ENCODE peak calls at places on chromosome 21, in nine cellular contexts. K is CD4-positive, CD25-positive, alpha-beta regulatory T cell; M is aorta; H is mammary epithelial cell; X is right cardiac atrium; Z is adrenal gland; R is IMR-90; P is caudate nucleus; S is psoas muscle. J is an unnamed sample.

GRCh38 chr21:43775190-43775589 is 918 bp downstream of the CSTB start:
- DNase-seq in K (no peak), M (no peak), H (no peak), X (no peak), Z (no peak), R (no peak), P (no peak), S (peak), J (no peak)

GRCh38 chr21:44823179-44823654 is 5.4 kb upstream of the SUMO3 start:
- DNase-seq in K (no peak), M (no peak), H (no peak), X (no peak), Z (no peak), R (no peak), P (no peak), S (no peak), J (no peak)

GRCh38 chr21:16241021-16241420 is 511.2 kb downstream of the USP25 start:
- DNase-seq in K (no peak), M (no peak), H (no peak), X (no peak), Z (no peak), R (no peak), P (no peak), S (no peak), J (no peak)

GRCh38 chr21:44919913-44920693 is 596 bp downstream of the ITGB2 start:
- DNase-seq in K (no peak), M (peak), H (no peak), X (no peak), Z (no peak), R (no peak), P (no peak), S (peak), J (no peak)

GRCh38 chr21:40421121-40421520 is 425.8 kb downstream of the DSCAM start:
- DNase-seq in K (no peak), M (no peak), H (peak), X (no peak), Z (no peak), R (no peak), P (no peak), S (no peak), J (no peak)

GRCh38 chr21:16330340-16331319 is 600.8 kb downstream of the USP25 start:
- DNase-seq in K (no peak), M (no peak), H (peak), X (no peak), Z (peak), R (peak), P (peak), S (no peak), J (no peak)

GRCh38 chr21:44758141-44758561 is 43.5 kb downstream of the UBE2G2 start:
- DNase-seq in K (no peak), M (no peak), H (no peak), X (no peak), Z (no peak), R (no peak), P (no peak), S (no peak), J (no peak)

GRCh38 chr21:43734830-43735229 is 15.9 kb downstream of the PDXK start:
- DNase-seq in K (no peak), M (peak), H (no peak), X (no peak), Z (no peak), R (peak), P (no peak), S (no peak), J (peak)

GRCh38 chr21:44593598-44594405 is 1.5 kb upstream of the KRTAP10-6 start:
- DNase-seq in K (no peak), M (no peak), H (no peak), X (no peak), Z (no peak), R (peak), P (no peak), S (no peak), J (no peak)

GRCh38 chr21:22516230-22516629 is 1518.0 kb downstream of the NCAM2 start:
- DNase-seq in K (no peak), M (no peak), H (no peak), X (no peak), Z (no peak), R (no peak), P (no peak), S (no peak), J (no peak)

GRCh38 chr21:40759061-40759460 is 87.9 kb downstream of the DSCAM start:
- DNase-seq in K (no peak), M (no peak), H (no peak), X (no peak), Z (no peak), R (no peak), P (no peak), S (no peak), J (no peak)

GRCh38 chr21:45551316-45551715 is 9.1 kb upstream of the SLC19A1 start:
- DNase-seq in K (no peak), M (peak), H (peak), X (no peak), Z (no peak), R (peak), P (no peak), S (peak), J (no peak)

GRCh38 chr21:24910591-24910990 is 696.7 kb downstream of the MRPL39 start:
- DNase-seq in K (no peak), M (no peak), H (no peak), X (no peak), Z (no peak), R (no peak), P (no peak), S (no peak), J (no peak)

GRCh38 chr21:45258476-45258875 is 29.2 kb downstream of the POFUT2 start:
- DNase-seq in K (no peak), M (no peak), H (no peak), X (peak), Z (no peak), R (no peak), P (no peak), S (peak), J (no peak)

GRCh38 chr21:17598437-17598836 is 14.3 kb downstream of the BTG3 start:
- DNase-seq in K (no peak), M (no peak), H (no peak), X (no peak), Z (no peak), R (no peak), P (no peak), S (no peak), J (no peak)

GRCh38 chr21:37658994-37659458 is 257.2 kb downstream of the KCNJ6 start:
- DNase-seq in K (no peak), M (no peak), H (peak), X (no peak), Z (no peak), R (peak), P (no peak), S (no peak), J (peak)

GRCh38 chr21:43734131-43734634 is 15.3 kb downstream of the PDXK start:
- DNase-seq in K (no peak), M (peak), H (no peak), X (no peak), Z (no peak), R (no peak), P (no peak), S (no peak), J (no peak)

GRCh38 chr21:45537746-45538291 is 4.4 kb downstream of the SLC19A1 start:
- DNase-seq in K (no peak), M (peak), H (no peak), X (peak), Z (peak), R (no peak), P (no peak), S (peak), J (peak)

GRCh38 chr21:29235714-29236197 is 63.0 kb upstream of the BACH1 start:
- DNase-seq in K (no peak), M (no peak), H (no peak), X (no peak), Z (no peak), R (no peak), P (no peak), S (no peak), J (no peak)

GRCh38 chr21:31482460-31482859 is 138.4 kb upstream of the TIAM1 start:
- DNase-seq in K (no peak), M (no peak), H (no peak), X (no peak), Z (no peak), R (no peak), P (no peak), S (no peak), J (no peak)

GRCh38 chr21:28518620-28519019 is 474.1 kb downstream of the LTN1 start:
- DNase-seq in K (no peak), M (no peak), H (no peak), X (no peak), Z (no peak), R (peak), P (no peak), S (no peak), J (no peak)

GRCh38 chr21:45145146-45145545 is 70.8 kb downstream of the ADARB1 start:
- DNase-seq in K (no peak), M (no peak), H (no peak), X (no peak), Z (no peak), R (no peak), P (no peak), S (no peak), J (no peak)

GRCh38 chr21:45447821-45448220 is 42.9 kb downstream of the COL18A1 start:
- DNase-seq in K (no peak), M (no peak), H (peak), X (no peak), Z (no peak), R (no peak), P (no peak), S (no peak), J (no peak)

GRCh38 chr21:15221799-15222386 is 157.1 kb upstream of the NRIP1 start:
- DNase-seq in K (no peak), M (peak), H (peak), X (peak), Z (no peak), R (peak), P (no peak), S (peak), J (no peak)
- H3K27ac ChIP-seq in K (no peak), M (no peak), H (peak), X (no peak), Z (peak), R (no peak), P (no peak), S (peak), J (no peak)

GRCh38 chr21:14916676-14917141 is 148.1 kb downstream of the NRIP1 start:
- DNase-seq in K (no peak), M (no peak), H (no peak), X (no peak), Z (no peak), R (peak), P (no peak), S (no peak), J (no peak)
- H3K27ac ChIP-seq in K (no peak), M (no peak), H (no peak), X (no peak), Z (no peak), R (peak), P (peak), S (no peak), J (no peak)

DNA sequence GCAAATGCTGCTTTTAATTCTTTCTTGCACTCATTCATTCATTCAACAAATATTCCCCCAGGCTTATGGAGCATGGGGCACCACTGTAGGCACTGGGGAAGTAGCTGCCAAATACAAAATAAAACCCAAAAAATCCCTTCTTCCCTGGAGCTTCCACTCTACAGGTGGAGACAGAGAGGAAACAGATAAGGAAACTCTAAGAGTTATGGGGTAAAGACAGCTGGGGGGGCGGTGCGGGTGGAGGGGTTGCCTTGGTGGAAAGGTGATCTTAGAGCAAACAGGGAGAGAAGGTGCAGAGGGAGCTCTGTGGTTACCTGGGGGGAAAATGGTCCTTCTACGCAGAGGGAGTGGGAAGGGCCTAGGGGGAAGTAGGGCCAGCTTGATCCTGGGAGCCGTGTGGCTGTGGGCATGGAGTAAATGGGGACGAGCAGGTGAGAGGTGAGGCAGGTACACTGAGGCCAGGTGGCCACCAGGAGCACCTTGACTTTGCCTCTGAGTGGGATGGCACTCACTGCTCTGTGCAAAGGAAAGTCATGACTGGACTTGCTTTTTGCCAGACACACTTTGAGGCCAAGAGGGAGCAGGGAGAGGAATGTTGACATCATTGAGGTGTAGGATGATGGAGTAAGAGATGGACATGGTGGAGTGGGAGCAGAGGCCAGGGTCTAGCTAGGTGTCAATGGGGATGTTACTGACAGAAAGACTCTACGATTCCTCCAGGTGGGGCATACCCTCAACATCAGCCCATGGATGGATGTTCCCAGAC is 152.0 kb downstream of the ETS2 start:
- DNase-seq in K (no peak), M (no peak), H (peak), X (no peak), Z (no peak), R (no peak), P (no peak), S (no peak), J (no peak)
- H3K27ac ChIP-seq in K (no peak), M (no peak), H (no peak), X (no peak), Z (peak), R (peak), P (no peak), S (no peak), J (peak)

GRCh38 chr21:35565204-35565611 is 495.1 kb downstream of the SETD4 start:
- DNase-seq in K (no peak), M (peak), H (peak), X (peak), Z (peak), R (peak), P (no peak), S (peak), J (no peak)
- H3K27ac ChIP-seq in K (no peak), M (no peak), H (no peak), X (no peak), Z (peak), R (peak), P (no peak), S (no peak), J (no peak)

DNA sequence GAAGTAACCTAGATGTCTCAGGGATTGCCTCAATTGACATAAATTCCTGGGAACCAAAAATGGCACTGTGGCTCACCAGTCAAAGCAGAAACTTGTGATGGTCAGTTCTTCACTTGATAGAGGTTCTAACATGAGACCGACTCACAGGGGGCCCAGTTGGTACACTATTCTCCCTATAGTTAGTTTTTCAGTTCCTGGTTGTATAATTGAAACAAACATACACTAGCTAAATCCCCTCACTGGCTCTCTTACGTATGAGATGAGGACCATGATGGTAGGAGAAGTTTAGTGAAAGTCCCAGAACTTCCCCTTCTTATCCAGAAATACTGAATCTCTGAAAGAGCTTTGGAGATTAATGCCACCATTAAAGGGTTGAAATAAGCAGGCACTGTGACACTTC is 2.7 kb upstream of the S100B start:
- DNase-seq in K (no peak), M (no peak), H (no peak), X (no peak), Z (no peak), R (no peak), P (no peak), S (no peak), J (no peak)
- H3K27ac ChIP-seq in K (no peak), M (no peak), H (no peak), X (no peak), Z (no peak), R (no peak), P (peak), S (no peak), J (no peak)

GRCh38 chr21:27126140-27126539 is 159.3 kb upstream of the ADAMTS5 start:
- DNase-seq in K (no peak), M (no peak), H (no peak), X (no peak), Z (no peak), R (no peak), P (no peak), S (no peak), J (no peak)

GRCh38 chr21:27132270-27132669 is 165.4 kb upstream of the ADAMTS5 start:
- DNase-seq in K (no peak), M (no peak), H (no peak), X (no peak), Z (no peak), R (peak), P (no peak), S (no peak), J (no peak)

GRCh38 chr21:27130152-27130551 is 163.3 kb upstream of the ADAMTS5 start:
- DNase-seq in K (no peak), M (no peak), H (no peak), X (no peak), Z (no peak), R (no peak), P (no peak), S (no peak), J (no peak)

GRCh38 chr21:27129215-27129614 is 162.3 kb upstream of the ADAMTS5 start:
- DNase-seq in K (no peak), M (no peak), H (no peak), X (no peak), Z (no peak), R (no peak), P (no peak), S (no peak), J (no peak)

DNA sequence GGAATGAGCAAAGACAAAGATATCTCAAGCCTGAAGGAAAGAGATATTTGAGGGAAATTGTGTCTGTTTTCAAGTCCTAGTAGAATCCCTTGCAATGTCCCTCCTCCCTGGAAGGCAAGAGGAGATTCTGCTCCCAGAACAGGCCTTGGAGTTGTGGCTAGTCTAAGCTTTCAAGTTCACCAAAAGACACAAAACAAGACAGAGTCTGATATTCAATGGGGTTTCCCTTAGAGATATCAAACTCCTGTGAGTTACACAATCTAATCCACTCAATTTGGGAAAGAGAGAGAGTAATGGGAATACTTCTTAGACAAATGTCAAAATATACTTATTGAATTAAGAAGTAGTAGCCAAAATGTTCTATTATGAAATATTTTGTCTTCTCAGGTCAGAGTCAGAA is 162.8 kb upstream of the ADAMTS5 start:
- DNase-seq in K (no peak), M (no peak), H (no peak), X (no peak), Z (no peak), R (no peak), P (no peak), S (no peak), J (no peak)
- H3K27ac ChIP-seq in K (no peak), M (no peak), H (no peak), X (no peak), Z (no peak), R (no peak), P (no peak), S (no peak), J (no peak)

DNA sequence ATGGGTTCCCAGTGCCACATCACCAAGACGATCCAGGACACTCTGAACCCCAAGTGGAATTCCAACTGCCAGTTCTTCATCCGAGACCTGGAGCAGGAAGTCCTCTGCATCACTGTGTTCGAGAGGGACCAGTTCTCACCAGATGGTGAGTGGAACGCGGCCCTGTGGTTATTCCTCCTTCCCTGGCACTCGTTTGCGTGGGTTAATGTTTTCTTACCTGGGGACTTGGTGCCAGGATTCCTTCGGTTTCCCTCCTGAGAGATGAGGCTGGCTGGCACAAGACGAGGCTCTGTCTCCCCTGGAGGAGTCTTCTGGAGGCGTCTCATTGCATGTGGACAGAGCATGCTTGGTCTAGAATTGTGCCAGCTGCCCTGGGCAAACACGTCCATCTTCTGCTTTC is 29.3 kb downstream of the ATP5PO start:
- DNase-seq in K (no peak), M (no peak), H (no peak), X (no peak), Z (no peak), R (no peak), P (no peak), S (no peak), J (peak)
- H3K27ac ChIP-seq in K (no peak), M (no peak), H (no peak), X (no peak), Z (no peak), R (no peak), P (no peak), S (no peak), J (no peak)

GRCh38 chr21:42297372-42297771 is 17.8 kb downstream of the TFF3 start:
- DNase-seq in K (no peak), M (no peak), H (no peak), X (no peak), Z (no peak), R (no peak), P (no peak), S (no peak), J (no peak)

GRCh38 chr21:42293649-42294272 is 21.4 kb downstream of the TFF3 start:
- DNase-seq in K (no peak), M (no peak), H (no peak), X (no peak), Z (no peak), R (no peak), P (no peak), S (no peak), J (no peak)

GRCh38 chr21:42298237-42298636 is 17.0 kb downstream of the TFF3 start:
- DNase-seq in K (no peak), M (no peak), H (peak), X (no peak), Z (no peak), R (no peak), P (no peak), S (no peak), J (no peak)

GRCh38 chr21:42294273-42294880 is 20.8 kb downstream of the TFF3 start:
- DNase-seq in K (no peak), M (no peak), H (no peak), X (no peak), Z (no peak), R (no peak), P (no peak), S (no peak), J (no peak)

GRCh38 chr21:42295845-42296244 is 19.4 kb downstream of the TFF3 start:
- DNase-seq in K (no peak), M (no peak), H (no peak), X (no peak), Z (no peak), R (no peak), P (no peak), S (no peak), J (no peak)
- H3K27ac ChIP-seq in K (no peak), M (no peak), H (no peak), X (no peak), Z (no peak), R (no peak), P (no peak), S (no peak), J (no peak)